ENCODE peak calls at places on chromosome 3, in four cellular contexts. D, B, Q and E are unnamed samples.

GRCh38 chr3:179730508-179730907 is 77.7 kb downstream of the USP13 start:
- DNase-seq in D (no peak), B (no peak), Q (no peak), E (no peak)

GRCh38 chr3:86921981-86922680 is 68.8 kb downstream of the VGLL3 start:
- DNase-seq in Q (no peak), B (no peak), D (no peak), E (no peak)

GRCh38 chr3:13479332-13479581 is 849 bp upstream of the HDAC11 start:
- DNase-seq in B (peak), D (peak), Q (peak), E (no peak)

GRCh38 chr3:119628816-119629445 is 31.2 kb downstream of the PLA1A start:
- DNase-seq in Q (no peak), B (no peak), D (no peak), E (no peak)

GRCh38 chr3:58293516-58293915 is 12.5 kb upstream of the RPP14 start:
- DNase-seq in B (peak), Q (no peak), D (no peak), E (no peak)

GRCh38 chr3:127823590-127823857 is 1.2 kb upstream of the MGLL start:
- DNase-seq in Q (no peak), B (no peak), D (no peak), E (no peak)

GRCh38 chr3:68972358-68972979 is 40.1 kb upstream of the TAFA4 start:
- DNase-seq in Q (peak), D (peak), B (peak), E (peak)

GRCh38 chr3:12705981-12706380 is 42.1 kb upstream of the RAF1 start:
- DNase-seq in D (no peak), B (no peak), Q (peak), E (no peak)

GRCh38 chr3:2098398-2099027 is at the start of gene CNTN4:
- DNase-seq in B (peak), Q (no peak), D (peak), E (no peak)

GRCh38 chr3:180947761-180948390 is 35.4 kb downstream of the FXR1 start:
- DNase-seq in D (no peak), Q (no peak), B (no peak), E (no peak)

GRCh38 chr3:58306662-58307286 is 454 bp downstream of the HTD2 start:
- DNase-seq in B (peak), D (peak), Q (peak), E (no peak)

GRCh38 chr3:19946291-19946831 is 536 bp upstream of the RAB5A start:
- DNase-seq in B (no peak), Q (no peak), D (no peak), E (no peak)

GRCh38 chr3:77247063-77247462 is 207.2 kb downstream of the ROBO2 start:
- DNase-seq in B (no peak), Q (no peak), D (no peak), E (no peak)

GRCh38 chr3:179015551-179016020 is 56.0 kb downstream of the ZMAT3 start:
- DNase-seq in B (no peak), D (no peak), Q (peak), E (peak)

GRCh38 chr3:125496701-125497100 is 23.3 kb downstream of the SNX4 start:
- DNase-seq in Q (peak), B (no peak), D (no peak), E (no peak)

GRCh38 chr3:59980576-59980975 is 930.8 kb upstream of the CFAP20DC start:
- DNase-seq in Q (no peak), D (no peak), B (no peak), E (no peak)

GRCh38 chr3:48695113-48695753 is 9.5 kb upstream of the NCKIPSD start:
- DNase-seq in Q (peak), D (peak), B (peak), E (peak)

GRCh38 chr3:137972401-137972800 is 37.6 kb upstream of the CLDN18 start:
- DNase-seq in B (no peak), D (no peak), Q (no peak), E (no peak)

GRCh38 chr3:171806200-171807128 is 3.8 kb downstream of the PLD1 start:
- DNase-seq in D (no peak), B (no peak), Q (peak), E (no peak)

GRCh38 chr3:20023663-20024417 is 11.8 kb upstream of the PP2D1 start:
- DNase-seq in Q (no peak), D (peak), B (peak), E (no peak)

GRCh38 chr3:193333229-193333628 is 45.3 kb downstream of the ATP13A5 start:
- DNase-seq in B (no peak), D (no peak), Q (no peak), E (no peak)

GRCh38 chr3:10534066-10534465 is 28.7 kb upstream of the ATP2B2 start:
- DNase-seq in Q (no peak), B (no peak), D (no peak), E (no peak)

GRCh38 chr3:147099076-147099475 is 307.3 kb downstream of the ZIC4 start:
- DNase-seq in D (no peak), B (no peak), Q (no peak), E (no peak)

GRCh38 chr3:171190668-171191067 is 164.1 kb upstream of the SLC2A2 start:
- DNase-seq in D (no peak), Q (no peak), B (no peak), E (no peak)

GRCh38 chr3:87025636-87026035 is 34.7 kb upstream of the VGLL3 start:
- DNase-seq in Q (no peak), D (no peak), B (no peak), E (no peak)

GRCh38 chr3:185724761-185725160 is 100.1 kb downstream of the IGF2BP2 start:
- DNase-seq in B (no peak), D (no peak), Q (no peak), E (no peak)

GRCh38 chr3:8817486-8817885 is 48.1 kb upstream of the OXTR start:
- DNase-seq in B (no peak), D (no peak), Q (no peak), E (no peak)

GRCh38 chr3:99776516-99777209 is 41.0 kb upstream of the CMSS1 start:
- DNase-seq in B (no peak), Q (no peak), D (no peak), E (no peak)

GRCh38 chr3:178083906-178084823 is 452.1 kb upstream of the KCNMB2 start:
- DNase-seq in B (no peak), Q (peak), D (no peak), E (no peak)

GRCh38 chr3:55885721-55886120 is 398.6 kb upstream of the WNT5A start:
- DNase-seq in Q (no peak), B (no peak), D (no peak), E (no peak)

GRCh38 chr3:65996605-65997004 is 42.1 kb downstream of the MAGI1 start:
- DNase-seq in B (peak), D (no peak), Q (no peak), E (no peak)

GRCh38 chr3:151918253-151919029 is 45.0 kb downstream of the SUCNR1 start:
- DNase-seq in B (no peak), D (no peak), Q (peak), E (no peak)

GRCh38 chr3:52237659-52238172 is 1.2 kb downstream of the TWF2 start:
- DNase-seq in Q (peak), D (peak), B (peak), E (no peak)

GRCh38 chr3:171088984-171089754 is 62.6 kb upstream of the SLC2A2 start:
- DNase-seq in B (no peak), Q (no peak), D (no peak), E (no peak)

GRCh38 chr3:72756900-72757299 is 91.3 kb downstream of the SHQ1 start:
- DNase-seq in D (no peak), Q (no peak), B (no peak), E (no peak)

GRCh38 chr3:27877122-27878011 is 155.2 kb upstream of the EOMES start:
- DNase-seq in B (no peak), Q (no peak), D (no peak), E (no peak)

GRCh38 chr3:126491221-126492013 is 15.7 kb upstream of the ZXDC start:
- DNase-seq in Q (no peak), D (no peak), B (no peak), E (no peak)

GRCh38 chr3:165874663-165875489 is 37.7 kb upstream of the BCHE start:
- DNase-seq in B (no peak), D (no peak), Q (no peak), E (no peak)

GRCh38 chr3:11570251-11570650 is 73.5 kb downstream of the VGLL4 start:
- DNase-seq in B (no peak), D (no peak), Q (no peak), E (no peak)

GRCh38 chr3:11566916-11567315 is 76.8 kb downstream of the VGLL4 start:
- DNase-seq in D (no peak), Q (peak), B (no peak), E (no peak)

GRCh38 chr3:11569156-11569741 is 74.5 kb downstream of the VGLL4 start:
- DNase-seq in D (no peak), Q (no peak), B (no peak), E (no peak)

GRCh38 chr3:11567516-11568467 is 75.9 kb downstream of the VGLL4 start:
- DNase-seq in B (no peak), D (peak), Q (no peak), E (no peak)

DNA sequence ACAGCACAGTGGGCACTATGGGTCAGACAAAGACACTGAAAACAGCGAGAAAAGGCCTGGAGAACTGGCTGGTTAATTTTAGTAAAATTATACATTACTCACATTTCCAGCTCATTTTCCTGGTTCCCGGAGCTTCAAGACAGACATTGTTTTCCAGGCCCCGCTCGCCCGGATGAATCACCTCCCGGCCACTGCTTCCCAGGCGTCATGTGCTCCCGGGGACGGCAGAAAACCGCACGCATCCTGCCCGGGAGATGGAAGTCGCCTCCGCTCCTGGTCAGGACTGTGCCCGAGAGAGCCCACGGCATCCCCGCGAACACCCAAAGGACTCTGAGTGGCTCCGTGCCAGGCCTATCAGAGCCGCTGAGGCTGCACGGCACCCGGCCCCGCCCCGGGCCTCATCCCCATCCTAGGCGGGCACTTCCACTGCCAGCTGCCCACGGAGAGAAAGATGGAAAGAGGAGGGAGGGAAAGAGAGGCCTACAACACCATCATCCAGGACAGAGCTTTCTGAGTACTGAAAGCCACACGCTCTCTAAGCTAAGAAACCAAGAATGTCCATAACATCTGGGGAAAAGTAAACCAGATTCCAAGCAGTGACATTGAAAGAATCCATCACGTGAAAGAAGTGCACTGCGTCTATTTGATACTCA is 75.1 kb downstream of the VGLL4 start:
- DNase-seq in Q (no peak), B (peak), D (peak), E (no peak)
- H3K4me3 ChIP-seq in Q (no peak), B (peak), D (no peak), E (no peak)

GRCh38 chr3:45509038-45509767 is 85.3 kb upstream of the LIMD1 start:
- DNase-seq in B (peak), Q (no peak), D (no peak), E (peak)
- H3K27ac ChIP-seq in B (peak), Q (no peak), D (no peak), E (peak)

DNA sequence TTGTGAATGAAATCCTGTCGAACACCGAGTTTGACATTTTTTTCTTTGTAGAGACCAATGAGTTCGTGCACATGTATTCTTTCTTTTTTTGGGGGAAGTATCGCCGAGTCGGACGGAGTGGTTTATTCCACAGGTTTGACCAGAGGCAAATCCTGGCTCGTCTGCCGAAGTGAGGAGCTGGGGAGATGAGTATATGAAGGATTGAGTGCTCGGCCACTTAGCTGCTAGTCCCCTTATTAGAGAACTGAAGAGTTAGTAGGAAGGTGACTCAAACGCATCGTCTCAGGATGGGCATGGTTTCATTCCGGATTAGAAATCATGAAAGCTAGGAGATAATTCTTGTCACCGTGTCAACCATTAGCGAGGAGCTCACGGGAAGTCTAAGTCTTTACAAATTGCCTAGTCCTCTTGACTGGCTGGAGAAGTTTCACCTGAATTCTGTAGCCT is 154.7 kb upstream of the GOLIM4 start:
- DNase-seq in Q (no peak), B (no peak), D (no peak), E (no peak)
- H3K4me3 ChIP-seq in Q (no peak), B (peak), D (peak), E (peak)

DNA sequence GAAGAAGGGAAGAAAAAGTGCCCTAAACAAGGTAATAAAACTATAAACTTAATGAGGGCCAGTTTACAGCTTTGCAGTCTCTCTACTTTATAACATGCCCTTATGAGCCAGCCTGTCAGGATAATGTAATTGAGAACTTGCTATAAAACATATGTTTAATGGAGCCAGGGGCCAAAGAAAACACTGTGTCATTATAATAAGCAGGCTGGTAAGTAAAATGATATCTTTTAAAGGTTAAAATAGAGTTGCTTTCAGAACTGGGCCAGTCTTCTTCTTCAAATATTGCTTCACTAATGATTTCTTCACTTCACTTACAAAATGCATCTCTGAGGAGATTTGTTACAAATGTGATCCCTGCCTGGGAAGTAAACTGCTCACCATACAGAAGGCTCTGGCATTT is 192.5 kb downstream of the SHOX2 start:
- DNase-seq in Q (no peak), D (no peak), B (no peak), E (no peak)
- H3K27ac ChIP-seq in Q (no peak), D (no peak), B (no peak), E (no peak)

DNA sequence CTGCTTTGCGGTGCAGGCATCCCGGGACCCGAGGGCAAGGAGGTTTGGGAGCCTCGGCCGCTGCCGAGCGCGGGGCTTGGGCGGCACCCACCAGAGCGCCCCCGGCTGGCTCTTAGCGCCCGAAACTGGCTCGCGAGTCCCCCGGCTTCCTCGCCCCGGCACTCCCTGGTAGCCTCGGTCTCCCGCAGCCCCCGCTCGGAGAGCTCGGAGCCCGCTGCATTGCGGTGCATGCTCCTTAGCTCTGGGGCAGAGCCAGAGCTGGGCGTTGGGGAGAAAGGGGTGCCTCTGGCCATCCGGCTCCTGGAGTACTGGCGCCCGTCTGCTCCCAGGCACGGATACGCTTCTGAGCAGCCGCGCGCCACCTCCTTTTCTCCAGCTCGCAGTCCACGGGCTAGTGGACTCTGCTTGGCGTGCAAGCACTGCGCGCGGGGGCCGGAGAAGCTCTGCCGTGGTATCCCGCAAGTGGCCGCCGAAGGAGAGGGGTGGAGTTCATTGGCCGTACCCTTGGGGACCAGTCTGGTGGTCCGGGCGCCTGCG is 784 bp downstream of the EPHB1 start:
- DNase-seq in D (no peak), B (peak), Q (no peak), E (no peak)
- H3K4me3 ChIP-seq in D (peak), B (peak), Q (no peak), E (peak)

DNA sequence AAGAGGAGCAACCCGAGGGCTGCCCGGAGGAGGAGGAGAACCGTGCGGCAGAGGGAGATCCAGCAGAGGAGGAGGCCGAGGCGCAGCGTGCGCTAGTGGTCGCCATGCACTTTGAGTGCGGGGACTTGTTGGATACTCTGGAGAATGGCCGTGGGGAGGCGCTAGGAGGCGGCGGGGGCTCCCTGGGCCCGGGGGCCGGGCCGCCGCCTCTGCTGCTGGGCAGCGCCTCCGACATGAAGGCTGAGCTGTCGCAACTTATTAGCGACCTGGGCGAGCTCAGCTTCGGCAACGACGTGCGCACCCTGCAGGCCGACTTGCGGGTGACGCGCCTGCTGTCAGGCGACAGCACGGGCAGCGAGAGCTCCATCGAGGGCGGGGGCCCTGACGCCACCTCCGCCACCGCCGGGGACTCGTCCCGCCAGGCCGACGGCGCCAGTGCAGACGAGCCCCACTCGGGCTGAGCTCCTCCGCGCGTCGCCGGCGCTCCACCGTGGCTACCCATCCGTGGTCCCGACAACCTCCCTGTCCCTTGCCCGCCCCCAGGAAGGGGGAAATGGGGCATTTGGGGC is 2.0 kb downstream of the FAM43A start:
- DNase-seq in Q (no peak), D (peak), B (peak), E (no peak)
- H3K27ac ChIP-seq in Q (no peak), D (no peak), B (peak), E (no peak)

GRCh38 chr3:136189859-136190617 is 6.1 kb downstream of the MSL2 start:
- DNase-seq in Q (no peak), D (no peak), B (no peak), E (no peak)

GRCh38 chr3:136187868-136188267 is 8.3 kb downstream of the MSL2 start:
- DNase-seq in B (no peak), D (no peak), Q (no peak), E (no peak)

GRCh38 chr3:136186850-136187249 is 9.3 kb downstream of the MSL2 start:
- DNase-seq in D (no peak), Q (no peak), B (no peak), E (no peak)

GRCh38 chr3:136186330-136186729 is 9.8 kb downstream of the MSL2 start:
- DNase-seq in D (no peak), B (no peak), Q (no peak), E (no peak)

GRCh38 chr3:136189043-136189442 is 7.1 kb downstream of the MSL2 start:
- DNase-seq in Q (no peak), D (no peak), B (no peak), E (no peak)
- H3K4me3 ChIP-seq in Q (no peak), D (no peak), B (no peak), E (no peak)

DNA sequence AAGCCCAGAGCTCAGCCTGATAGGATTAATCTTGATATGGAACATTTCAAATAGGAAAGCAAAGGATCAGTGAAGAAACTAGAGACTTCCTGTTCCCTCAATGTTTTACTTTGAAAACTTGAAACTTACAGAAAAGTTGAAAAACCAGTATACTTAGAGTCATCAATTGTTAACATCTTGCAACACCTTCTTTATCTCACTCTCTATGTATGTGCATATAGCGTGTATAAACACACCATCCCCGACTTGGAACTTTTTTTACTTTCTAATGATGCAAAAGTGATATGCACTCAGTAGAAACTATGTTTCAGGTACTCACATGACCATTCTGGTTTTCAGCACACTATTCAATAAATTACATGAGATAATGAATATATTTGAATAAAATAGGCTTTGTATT is 60.5 kb downstream of the SEC22A start:
- DNase-seq in Q (no peak), D (no peak), B (no peak), E (no peak)
- H3K27ac ChIP-seq in Q (no peak), D (no peak), B (no peak), E (no peak)

DNA sequence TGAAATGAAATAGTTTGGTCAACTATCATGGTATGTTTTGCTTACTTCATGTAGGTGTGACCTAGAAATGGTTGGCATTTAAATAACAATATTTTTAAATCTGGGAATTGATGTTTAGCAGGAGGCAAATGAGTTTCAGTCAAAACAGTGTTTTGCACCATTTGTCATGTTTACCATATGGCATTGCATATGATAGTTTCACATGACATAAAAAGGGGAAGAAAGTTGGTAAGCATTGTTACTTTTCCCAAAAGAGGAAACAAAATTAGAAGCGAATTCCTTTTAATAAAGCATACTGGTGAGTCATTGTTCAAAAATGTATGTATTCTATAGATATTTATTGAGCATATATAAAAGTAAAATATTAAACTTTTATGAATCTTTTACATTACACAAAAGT is 2.3 kb downstream of the RNF13 start:
- DNase-seq in D (no peak), B (no peak), Q (no peak), E (no peak)
- H3K4me3 ChIP-seq in D (no peak), B (peak), Q (no peak), E (no peak)